ENCODE peak calls at places on chromosomes 2 and 18, in five cellular contexts. U is small intestine, S is H4, I is HTR-8/SVneo, B is AG10803. O is an unnamed sample.

GRCh38 chr2:42328148-42328833 is 32.7 kb downstream of the COX7A2L start:
- DNase-seq in U (no peak), S (peak), I (peak), B (peak), O (peak)

GRCh38 chr18:48848641-48849143 is 102.1 kb downstream of the SMAD7 start:
- DNase-seq in U (no peak), S (no peak), I (no peak), B (no peak), O (no peak)

GRCh38 chr2:18740428-18740827 is 151.1 kb upstream of the NT5C1B start:
- DNase-seq in U (no peak), S (no peak), I (peak), B (no peak), O (no peak)

GRCh38 chr18:3758531-3758930 is 308.6 kb downstream of the TGIF1 start:
- DNase-seq in U (no peak), S (peak), I (peak), B (peak), O (no peak)

GRCh38 chr2:186827426-186827825 is 21.5 kb downstream of the ZSWIM2 start:
- DNase-seq in U (no peak), S (no peak), I (no peak), B (peak), O (no peak)

GRCh38 chr2:63614448-63614968 is 25.7 kb downstream of the MDH1 start:
- DNase-seq in U (no peak), S (peak), I (peak), B (peak), O (no peak)

GRCh38 chr2:157919181-157919580 is 43.1 kb upstream of the ACVR1 start:
- DNase-seq in U (no peak), S (no peak), I (no peak), B (no peak), O (no peak)

GRCh38 chr2:204386668-204387067 is 158.6 kb upstream of the PARD3B start:
- DNase-seq in U (no peak), S (no peak), I (no peak), B (no peak), O (no peak)

GRCh38 chr18:45139478-45139877 is 458.8 kb downstream of the SETBP1 start:
- DNase-seq in U (no peak), S (no peak), I (no peak), B (no peak), O (no peak)

GRCh38 chr18:49878567-49878966 is 65.2 kb upstream of the ACAA2 start:
- DNase-seq in U (no peak), S (no peak), I (no peak), B (no peak), O (no peak)

GRCh38 chr2:239790721-239791120 is 234.4 kb downstream of the NDUFA10 start:
- DNase-seq in U (no peak), S (no peak), I (no peak), B (no peak), O (no peak)

GRCh38 chr2:173028671-173029070 is 47.0 kb upstream of the MAP3K20 start:
- DNase-seq in U (peak), S (no peak), I (no peak), B (peak), O (peak)

GRCh38 chr2:207061181-207061580 is 104.6 kb downstream of the KLF7 start:
- DNase-seq in U (no peak), S (no peak), I (no peak), B (no peak), O (no peak)

GRCh38 chr18:52287151-52287550 is 52.8 kb upstream of the DCC start:
- DNase-seq in U (no peak), S (no peak), I (no peak), B (peak), O (no peak)

GRCh38 chr2:226115832-226116200 is 683.8 kb downstream of the IRS1 start:
- DNase-seq in U (no peak), S (no peak), I (no peak), B (no peak), O (no peak)

GRCh38 chr18:78293940-78294401 is 685.6 kb upstream of the SALL3 start:
- DNase-seq in U (no peak), S (peak), I (no peak), B (no peak), O (no peak)

GRCh38 chr2:190404487-190404886 is 3.7 kb upstream of the MFSD6 start:
- DNase-seq in U (peak), S (no peak), I (no peak), B (no peak), O (no peak)

GRCh38 chr2:26911911-26912861 is 58.3 kb upstream of the MAPRE3 start:
- DNase-seq in U (no peak), S (peak), I (no peak), B (peak), O (no peak)

GRCh38 chr18:44798433-44799048 is 117.9 kb downstream of the SETBP1 start:
- DNase-seq in U (no peak), S (no peak), I (no peak), B (no peak), O (no peak)

GRCh38 chr2:33047939-33048338 is 101.2 kb downstream of the LTBP1 start:
- DNase-seq in U (no peak), S (no peak), I (no peak), B (no peak), O (no peak)

GRCh38 chr2:26951246-26951645 is 19.2 kb upstream of the MAPRE3 start:
- DNase-seq in U (no peak), S (no peak), I (no peak), B (no peak), O (no peak)

GRCh38 chr2:6083131-6083530 is 390.9 kb downstream of the SOX11 start:
- DNase-seq in U (no peak), S (no peak), I (no peak), B (no peak), O (no peak)

GRCh38 chr2:239625106-239625845 is 224.5 kb upstream of the HDAC4 start:
- DNase-seq in U (no peak), S (no peak), I (no peak), B (no peak), O (no peak)

GRCh38 chr2:203669820-203670219 is 36.6 kb upstream of the CD28 start:
- DNase-seq in U (no peak), S (peak), I (no peak), B (peak), O (no peak)

GRCh38 chr2:98935777-98936132 is 270 bp downstream of the CRACDL start:
- DNase-seq in U (no peak), S (no peak), I (no peak), B (no peak), O (no peak)

GRCh38 chr18:8797206-8797605 is 91.8 kb downstream of the MTCL1 start:
- DNase-seq in U (peak), S (no peak), I (no peak), B (no peak), O (no peak)

GRCh38 chr2:12303181-12304030 is 413.3 kb upstream of the TRIB2 start:
- DNase-seq in U (no peak), S (peak), I (peak), B (peak), O (no peak)

GRCh38 chr2:165697727-165698620 is 96.1 kb downstream of the GALNT3 start:
- DNase-seq in U (no peak), S (no peak), I (no peak), B (no peak), O (peak)

GRCh38 chr2:9538000-9538507 is 17.6 kb downstream of the ADAM17 start:
- DNase-seq in U (no peak), S (no peak), I (peak), B (peak), O (no peak)

GRCh38 chr2:235045336-235045972 is 93.6 kb downstream of the SH3BP4 start:
- DNase-seq in U (peak), S (no peak), I (no peak), B (no peak), O (no peak)

O was measured in NCI-H1694.